ENCODE peak calls at places on chromosomes 12 and 14, in ten cellular contexts. H is PC-9; L is gastrocnemius medialis; E is PC-3; V is cardiac muscle cell; F is fibroblast of lung; N is AG04450; S is CD4-positive, alpha-beta T cell; Y is tibial artery; X is lower lobe of right lung. I is an unnamed sample.
A peak's percentile ranks its signal among the peaks of the same experiment; 100 is the strongest.

GRCh38 chr14:65432361-65432948 is 19.9 kb downstream of the FUT8 start:
- DNase-seq in H (no peak), L (no peak), E (no peak), V (no peak), F (peak; percentile 77), N (no peak), S (no peak), Y (no peak), X (no peak), I (no peak)

GRCh38 chr12:25501565-25501964 is 51.5 kb downstream of the LMNTD1 start:
- DNase-seq in H (no peak), L (no peak), E (peak; percentile 77), V (no peak), F (peak; percentile 53), N (no peak), S (no peak), Y (no peak), X (no peak), I (no peak)

GRCh38 chr14:92650581-92651105 is 97.8 kb downstream of the LGMN start:
- DNase-seq in H (no peak), L (no peak), E (no peak), V (no peak), F (no peak), N (no peak), S (no peak), Y (no peak), X (no peak), I (no peak)

GRCh38 chr12:60112063-60112462 is 516.2 kb downstream of the SLC16A7 start:
- DNase-seq in H (no peak), L (no peak), E (no peak), V (no peak), F (no peak), N (no peak), S (no peak), Y (no peak), X (no peak), I (no peak)

GRCh38 chr12:63294327-63294632 is 143.3 kb upstream of the AVPR1A start:
- DNase-seq in H (peak; percentile 33), L (no peak), E (peak; percentile 87), V (no peak), F (peak; percentile 82), N (no peak), S (no peak), Y (no peak), X (no peak), I (no peak)

GRCh38 chr14:20455355-20456300 is 602 bp downstream of the APEX1 start:
- DNase-seq in H (no peak), L (no peak), E (peak; percentile 78), V (peak; percentile 82), F (peak; percentile 90), N (peak; percentile 72), S (no peak), Y (no peak), X (no peak), I (no peak)

GRCh38 chr12:29634057-29634456 is 136.6 kb upstream of the OVCH1 start:
- DNase-seq in H (no peak), L (no peak), E (no peak), V (peak; percentile 15), F (peak; percentile 57), N (no peak), S (no peak), Y (no peak), X (no peak), I (no peak)

GRCh38 chr12:27772328-27773049 is 7.5 kb upstream of the KLHL42 start:
- DNase-seq in H (no peak), L (no peak), E (peak; percentile 97), V (no peak), F (peak; percentile 17), N (no peak), S (no peak), Y (no peak), X (no peak), I (no peak)

GRCh38 chr14:99255621-99256482 is 16.1 kb downstream of the BCL11B start:
- DNase-seq in H (no peak), L (no peak), E (no peak), V (no peak), F (no peak), N (no peak), S (no peak), Y (no peak), X (no peak), I (no peak)

GRCh38 chr12:32025906-32026305 is 66.7 kb downstream of the RESF1 start:
- DNase-seq in H (no peak), L (no peak), E (no peak), V (no peak), F (no peak), N (no peak), S (peak; percentile 19), Y (no peak), X (no peak), I (no peak)

GRCh38 chr14:43525647-43526046 is 981.4 kb downstream of the FSCB start:
- DNase-seq in H (no peak), L (no peak), E (no peak), V (no peak), F (no peak), N (no peak), S (no peak), Y (no peak), X (no peak), I (no peak)

GRCh38 chr12:60263146-60263545 is 667.3 kb downstream of the SLC16A7 start:
- DNase-seq in H (no peak), L (no peak), E (peak; percentile 78), V (no peak), F (peak; percentile 23), N (no peak), S (no peak), Y (no peak), X (no peak), I (no peak)

GRCh38 chr14:52835122-52835903 is 43.9 kb upstream of the GNPNAT1 start:
- DNase-seq in H (peak; percentile 60), L (no peak), E (peak; percentile 67), V (no peak), F (peak; percentile 86), N (no peak), S (no peak), Y (no peak), X (no peak), I (peak; percentile 70)

GRCh38 chr14:25111061-25111601 is 61.2 kb upstream of the STXBP6 start:
- DNase-seq in H (peak; percentile 53), L (no peak), E (no peak), V (no peak), F (peak; percentile 99), N (no peak), S (no peak), Y (peak; percentile 42), X (no peak), I (no peak)

GRCh38 chr14:60220917-60221316 is 28.1 kb upstream of the PPM1A start:
- DNase-seq in H (no peak), L (no peak), E (no peak), V (no peak), F (no peak), N (no peak), S (no peak), Y (no peak), X (no peak), I (no peak)

GRCh38 chr12:118371354-118372282 is 1.1 kb downstream of the TAOK3 start:
- DNase-seq in H (peak; percentile 23), L (no peak), E (peak; percentile 37), V (peak; percentile 41), F (peak; percentile 22), N (no peak), S (peak; percentile 2), Y (peak; percentile 30), X (peak; percentile 56), I (no peak)

GRCh38 chr14:91315844-91316267 is 71.4 kb upstream of the GPR68 start:
- DNase-seq in H (no peak), L (no peak), E (no peak), V (no peak), F (no peak), N (no peak), S (peak; percentile 71), Y (no peak), X (no peak), I (no peak)

GRCh38 chr12:132646850-132647249 is 28.3 kb downstream of the P2RX2 start:
- DNase-seq in H (no peak), L (no peak), E (no peak), V (no peak), F (no peak), N (no peak), S (no peak), Y (no peak), X (no peak), I (no peak)

GRCh38 chr12:65501093-65501621 is 222.7 kb downstream of the MSRB3 start:
- DNase-seq in H (no peak), L (peak; percentile 25), E (no peak), V (peak; percentile 5), F (peak; percentile 55), N (no peak), S (no peak), Y (peak; percentile 48), X (peak; percentile 47), I (no peak)
- TF ChIP-seq CTCF in H (no peak), L (no peak), E (no peak), V (no peak), F (no peak), N (no peak), S (no peak), Y (no peak), X (no peak), I (no peak)

GRCh38 chr14:102252834-102253801 is 51.8 kb downstream of the MOK start:
- DNase-seq in H (no peak), L (no peak), E (no peak), V (peak; percentile 57), F (no peak), N (no peak), S (no peak), Y (no peak), X (no peak), I (no peak)
- H3K27ac ChIP-seq in H (no peak overlapping the region), L (no peak overlapping the region), E (no peak overlapping the region), V (peak overlapping the region; percentile 59), F (no peak overlapping the region), N (no peak overlapping the region), S (no peak overlapping the region), Y (no peak overlapping the region), X (no peak overlapping the region), I (no peak overlapping the region)

GRCh38 chr12:48865441-48866290 is at the start of gene RND1:
- DNase-seq in H (peak; percentile 87), L (peak; percentile 86), E (peak; percentile 95), V (peak; percentile 92), F (peak; percentile 87), N (peak; percentile 70), S (peak; percentile 74), Y (peak; percentile 92), X (peak; percentile 89), I (peak; percentile 86)
- TF ChIP-seq CTCF in H (no peak), L (no peak), E (peak; percentile 10), V (peak; percentile 27), F (peak; percentile 18), N (peak; percentile 32), S (no peak), Y (no peak), X (no peak), I (no peak)

DNA sequence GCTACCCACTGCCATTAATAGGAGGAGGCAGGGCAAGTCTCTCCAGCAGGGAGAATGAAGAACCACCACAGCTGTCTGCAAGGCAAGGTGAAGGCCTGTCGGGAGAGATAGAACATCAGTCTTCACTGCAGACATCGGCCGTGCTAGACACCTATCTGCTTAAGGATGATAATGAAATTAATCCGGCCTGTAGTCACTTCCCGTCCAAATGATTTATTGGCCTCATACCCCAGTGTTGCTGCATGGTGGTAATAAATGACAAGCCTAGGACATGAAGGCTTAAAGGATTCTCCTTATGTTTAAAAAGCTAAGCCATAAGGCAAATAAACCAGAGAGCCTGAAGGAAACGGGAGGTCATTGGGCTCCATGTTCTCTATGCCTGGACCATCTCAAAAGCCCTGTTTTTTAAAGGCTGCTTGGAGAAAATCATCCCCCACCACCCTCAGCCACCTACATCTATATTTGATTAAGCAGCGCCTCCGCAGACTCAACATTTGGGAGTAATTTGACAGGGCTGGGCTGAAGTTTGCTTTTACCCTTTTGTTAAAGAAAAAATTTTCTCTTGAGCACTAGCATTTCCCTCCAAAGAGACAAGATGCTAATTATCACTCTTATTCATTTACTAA is 137.7 kb downstream of the PLXNC1 start:
- DNase-seq in H (no peak), L (no peak), E (no peak), V (no peak), F (no peak), N (no peak), S (no peak), Y (no peak), X (no peak), I (no peak)
- H3K27ac ChIP-seq in H (no peak overlapping the region), L (no peak overlapping the region), E (no peak overlapping the region), V (no peak overlapping the region), F (no peak overlapping the region), N (no peak overlapping the region), S (no peak overlapping the region), Y (no peak overlapping the region), X (no peak overlapping the region), I (no peak overlapping the region)

I was measured in RWPE2.